ENCODE peak calls at places on chromosomes 16 and 17, in five cellular contexts. One of them, this sample, is unnamed.

GRCh38 chr17:45675012-45675411 is 109.1 kb upstream of the CRHR1 start:
- DNase-seq in hepatocyte: no peak
- DNase-seq in heart left ventricle: no peak
- DNase-seq in testis: no peak
- DNase-seq in fibroblast of pulmonary artery: no peak
- DNase-seq in this sample: no peak

GRCh38 chr16:29148867-29149272 is 164.0 kb downstream of the LAT start:
- DNase-seq in fibroblast of pulmonary artery: no peak
- DNase-seq in hepatocyte: no peak
- DNase-seq in testis: no peak
- DNase-seq in heart left ventricle: peak; percentile 81
- DNase-seq in this sample: peak; percentile 89

GRCh38 chr16:49698931-49699715 is 156.8 kb downstream of the ZNF423 start:
- DNase-seq in testis: no peak
- DNase-seq in hepatocyte: no peak
- DNase-seq in heart left ventricle: peak; percentile 77
- DNase-seq in fibroblast of pulmonary artery: peak; percentile 62
- DNase-seq in this sample: no peak

GRCh38 chr17:64774888-64775600 is 112.9 kb upstream of the SMURF2 start:
- DNase-seq in heart left ventricle: no peak
- DNase-seq in testis: no peak
- DNase-seq in fibroblast of pulmonary artery: no peak
- DNase-seq in hepatocyte: no peak
- DNase-seq in this sample: peak; percentile 37

GRCh38 chr17:49548506-49549310 is 27.0 kb upstream of the NXPH3 start:
- DNase-seq in hepatocyte: peak; percentile 16
- DNase-seq in testis: peak; percentile 62
- DNase-seq in heart left ventricle: no peak
- DNase-seq in fibroblast of pulmonary artery: peak; percentile 58
- DNase-seq in this sample: no peak

GRCh38 chr17:31251075-31251474 is 46.0 kb downstream of the OMG start:
- DNase-seq in fibroblast of pulmonary artery: no peak
- DNase-seq in heart left ventricle: no peak
- DNase-seq in hepatocyte: no peak
- DNase-seq in testis: no peak
- DNase-seq in this sample: no peak

GRCh38 chr17:58081641-58082340 is 1.4 kb upstream of the DYNLL2 start:
- DNase-seq in fibroblast of pulmonary artery: no peak
- DNase-seq in hepatocyte: no peak
- DNase-seq in testis: no peak
- DNase-seq in heart left ventricle: no peak
- DNase-seq in this sample: no peak

GRCh38 chr16:15757630-15758251 is 99.1 kb downstream of the MYH11 start:
- DNase-seq in hepatocyte: no peak
- DNase-seq in fibroblast of pulmonary artery: no peak
- DNase-seq in testis: no peak
- DNase-seq in heart left ventricle: no peak
- DNase-seq in this sample: no peak

GRCh38 chr17:77649717-77650211 is 308.7 kb upstream of the TNRC6C start:
- DNase-seq in heart left ventricle: no peak
- DNase-seq in hepatocyte: no peak
- DNase-seq in fibroblast of pulmonary artery: no peak
- DNase-seq in testis: no peak
- DNase-seq in this sample: peak; percentile 10

GRCh38 chr17:76370261-76370993 is 14.0 kb upstream of the SPHK1 start:
- DNase-seq in heart left ventricle: peak; percentile 90
- DNase-seq in hepatocyte: no peak
- DNase-seq in fibroblast of pulmonary artery: peak; percentile 95
- DNase-seq in testis: peak; percentile 63
- DNase-seq in this sample: no peak

GRCh38 chr16:86222965-86223551 is 287.3 kb upstream of the FOXF1 start:
- DNase-seq in hepatocyte: peak; percentile 44
- DNase-seq in testis: no peak
- DNase-seq in heart left ventricle: no peak
- DNase-seq in fibroblast of pulmonary artery: peak; percentile 73
- DNase-seq in this sample: no peak

GRCh38 chr17:18043491-18043890 is 4.3 kb downstream of the GID4 start:
- DNase-seq in heart left ventricle: no peak
- DNase-seq in testis: no peak
- DNase-seq in fibroblast of pulmonary artery: peak; percentile 45
- DNase-seq in hepatocyte: peak; percentile 26
- DNase-seq in this sample: no peak

GRCh38 chr17:51091635-51092034 is 29.0 kb downstream of the SPAG9 start:
- DNase-seq in hepatocyte: no peak
- DNase-seq in testis: no peak
- DNase-seq in heart left ventricle: no peak
- DNase-seq in fibroblast of pulmonary artery: no peak
- DNase-seq in this sample: no peak

GRCh38 chr16:54511181-54511731 is 224.7 kb upstream of the IRX3 start:
- DNase-seq in fibroblast of pulmonary artery: peak; percentile 62
- DNase-seq in testis: no peak
- DNase-seq in hepatocyte: no peak
- DNase-seq in heart left ventricle: no peak
- DNase-seq in this sample: no peak

GRCh38 chr16:79770244-79771064 is 169.9 kb upstream of the MAF start:
- DNase-seq in hepatocyte: peak; percentile 97
- DNase-seq in testis: peak; percentile 96
- DNase-seq in heart left ventricle: peak; percentile 94
- DNase-seq in fibroblast of pulmonary artery: peak; percentile 78
- DNase-seq in this sample: peak; percentile 94

GRCh38 chr17:42881768-42882565 is 18.6 kb upstream of the G6PC1 start:
- DNase-seq in fibroblast of pulmonary artery: no peak
- DNase-seq in heart left ventricle: no peak
- DNase-seq in hepatocyte: no peak
- DNase-seq in testis: no peak
- DNase-seq in this sample: no peak

GRCh38 chr16:46844771-46845170 is 13.8 kb upstream of the C16orf87 start:
- DNase-seq in fibroblast of pulmonary artery: no peak
- DNase-seq in heart left ventricle: no peak
- DNase-seq in hepatocyte: no peak
- DNase-seq in testis: no peak
- DNase-seq in this sample: no peak

GRCh38 chr17:22517716-22518115 is 825.4 kb downstream of the KCNJ18 start:
- DNase-seq in fibroblast of pulmonary artery: no peak
- DNase-seq in heart left ventricle: no peak
- DNase-seq in hepatocyte: no peak
- DNase-seq in testis: no peak
- DNase-seq in this sample: no peak

GRCh38 chr17:71828182-71828596 is 292.6 kb upstream of the SOX9 start:
- DNase-seq in hepatocyte: no peak
- DNase-seq in fibroblast of pulmonary artery: no peak
- DNase-seq in testis: no peak
- DNase-seq in heart left ventricle: no peak
- DNase-seq in this sample: no peak

GRCh38 chr16:88727871-88728270 is 21.6 kb downstream of the CTU2 start:
- DNase-seq in testis: no peak
- DNase-seq in hepatocyte: no peak
- DNase-seq in heart left ventricle: no peak
- DNase-seq in fibroblast of pulmonary artery: no peak
- DNase-seq in this sample: no peak

GRCh38 chr16:79562166-79562823 is 38.2 kb downstream of the MAF start:
- DNase-seq in testis: no peak
- DNase-seq in fibroblast of pulmonary artery: no peak
- DNase-seq in heart left ventricle: no peak
- DNase-seq in hepatocyte: no peak
- DNase-seq in this sample: no peak

GRCh38 chr16:69615528-69615927 is 49.8 kb downstream of the NFAT5 start:
- DNase-seq in fibroblast of pulmonary artery: no peak
- DNase-seq in testis: no peak
- DNase-seq in hepatocyte: no peak
- DNase-seq in heart left ventricle: no peak
- DNase-seq in this sample: no peak

GRCh38 chr17:48970224-48970623 is 1.8 kb upstream of the GIP start:
- DNase-seq in testis: no peak
- DNase-seq in hepatocyte: peak; percentile 53
- DNase-seq in heart left ventricle: no peak
- DNase-seq in fibroblast of pulmonary artery: peak; percentile 60
- DNase-seq in this sample: no peak

GRCh38 chr16:80260906-80261311 is 279.9 kb upstream of the DYNLRB2 start:
- DNase-seq in hepatocyte: peak; percentile 12
- DNase-seq in heart left ventricle: no peak
- DNase-seq in fibroblast of pulmonary artery: no peak
- DNase-seq in testis: no peak
- DNase-seq in this sample: no peak

GRCh38 chr17:67364847-67365761 is 1.3 kb downstream of the PSMD12 start:
- DNase-seq in fibroblast of pulmonary artery: no peak
- DNase-seq in hepatocyte: no peak
- DNase-seq in heart left ventricle: no peak
- DNase-seq in testis: no peak
- DNase-seq in this sample: no peak

GRCh38 chr17:67360880-67361279 is 5.5 kb downstream of the PSMD12 start:
- DNase-seq in testis: no peak
- DNase-seq in hepatocyte: no peak
- DNase-seq in fibroblast of pulmonary artery: no peak
- DNase-seq in heart left ventricle: no peak
- DNase-seq in this sample: no peak

GRCh38 chr17:67365762-67366192 is 600 bp downstream of the PSMD12 start:
- DNase-seq in fibroblast of pulmonary artery: peak; percentile 71
- DNase-seq in hepatocyte: peak; percentile 39
- DNase-seq in heart left ventricle: no peak
- DNase-seq in testis: no peak
- DNase-seq in this sample: no peak

GRCh38 chr17:67362173-67362572 is 4.2 kb downstream of the PSMD12 start:
- DNase-seq in hepatocyte: no peak
- DNase-seq in fibroblast of pulmonary artery: no peak
- DNase-seq in testis: no peak
- DNase-seq in heart left ventricle: no peak
- DNase-seq in this sample: no peak

GRCh38 chr17:67366193-67367157 is at the start of gene PSMD12:
- DNase-seq in hepatocyte: peak; percentile 95
- DNase-seq in heart left ventricle: peak; percentile 98
- DNase-seq in testis: peak; percentile 96
- DNase-seq in fibroblast of pulmonary artery: peak; percentile 92
- DNase-seq in this sample: peak; percentile 97
- TF ChIP-seq CTCF in hepatocyte: no peak
- TF ChIP-seq CTCF in heart left ventricle: no peak
- TF ChIP-seq CTCF in testis: peak; percentile 4
- TF ChIP-seq CTCF in fibroblast of pulmonary artery: no peak
- TF ChIP-seq CTCF in this sample: no peak

GRCh38 chr16:71229344-71229743 is 1.2 kb downstream of the HYDIN start:
- DNase-seq in fibroblast of pulmonary artery: no peak
- DNase-seq in testis: no peak
- DNase-seq in hepatocyte: no peak
- DNase-seq in heart left ventricle: no peak
- DNase-seq in this sample: no peak

GRCh38 chr16:71225145-71225544 is 5.4 kb downstream of the HYDIN start:
- DNase-seq in hepatocyte: no peak
- DNase-seq in testis: no peak
- DNase-seq in fibroblast of pulmonary artery: no peak
- DNase-seq in heart left ventricle: no peak
- DNase-seq in this sample: no peak

GRCh38 chr16:71226229-71227141 is 4.0 kb downstream of the HYDIN start:
- DNase-seq in heart left ventricle: no peak
- DNase-seq in testis: no peak
- DNase-seq in hepatocyte: no peak
- DNase-seq in fibroblast of pulmonary artery: no peak
- DNase-seq in this sample: no peak

DNA sequence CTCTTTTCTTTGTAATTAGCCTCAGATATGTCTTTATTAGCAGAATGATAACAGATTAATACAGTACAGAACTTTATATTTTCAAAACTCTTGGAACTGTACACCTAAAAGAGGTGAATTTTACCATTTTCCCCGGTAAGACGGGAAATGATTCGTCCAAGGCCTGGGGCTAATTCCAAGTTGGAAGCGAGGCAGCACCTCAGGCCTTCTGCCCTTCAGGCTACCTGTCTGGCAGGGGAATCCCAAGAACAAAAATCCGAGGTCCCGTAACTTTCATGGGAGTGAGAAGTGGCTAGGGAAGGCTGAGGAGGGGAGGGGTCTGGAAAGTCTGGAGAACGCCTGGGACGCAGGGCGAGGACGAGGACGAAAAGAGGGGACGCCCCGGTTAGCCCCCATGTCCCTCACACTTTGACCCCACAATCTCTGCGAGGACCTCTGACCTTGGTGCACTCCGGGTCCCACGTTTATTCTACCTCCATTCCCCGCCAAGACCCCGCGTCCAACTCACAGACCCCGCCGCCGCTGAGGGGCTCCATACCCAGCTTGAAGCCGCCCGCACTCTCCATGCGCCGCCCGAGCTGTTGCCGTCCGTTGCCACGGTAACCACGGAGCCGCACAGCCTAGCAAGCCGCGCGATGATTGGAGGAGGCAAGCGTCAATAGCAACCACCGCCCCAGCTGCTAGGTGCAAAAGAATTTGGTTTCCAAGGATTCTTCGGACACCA is at the start of gene HYDIN:
- DNase-seq in fibroblast of pulmonary artery: peak; percentile 44
- DNase-seq in hepatocyte: peak; percentile 92
- DNase-seq in heart left ventricle: no peak
- DNase-seq in testis: peak; percentile 94
- DNase-seq in this sample: peak; percentile 50
- H3K4me3 ChIP-seq in fibroblast of pulmonary artery: peak within 1 kb of the TSS; percentile 31
- H3K4me3 ChIP-seq in hepatocyte: peak within 1 kb of the TSS; percentile 10
- H3K4me3 ChIP-seq in heart left ventricle: no peak within 1 kb of the TSS
- H3K4me3 ChIP-seq in testis: peak within 1 kb of the TSS; percentile 36
- H3K4me3 ChIP-seq in this sample: peak within 1 kb of the TSS; percentile 12

DNA sequence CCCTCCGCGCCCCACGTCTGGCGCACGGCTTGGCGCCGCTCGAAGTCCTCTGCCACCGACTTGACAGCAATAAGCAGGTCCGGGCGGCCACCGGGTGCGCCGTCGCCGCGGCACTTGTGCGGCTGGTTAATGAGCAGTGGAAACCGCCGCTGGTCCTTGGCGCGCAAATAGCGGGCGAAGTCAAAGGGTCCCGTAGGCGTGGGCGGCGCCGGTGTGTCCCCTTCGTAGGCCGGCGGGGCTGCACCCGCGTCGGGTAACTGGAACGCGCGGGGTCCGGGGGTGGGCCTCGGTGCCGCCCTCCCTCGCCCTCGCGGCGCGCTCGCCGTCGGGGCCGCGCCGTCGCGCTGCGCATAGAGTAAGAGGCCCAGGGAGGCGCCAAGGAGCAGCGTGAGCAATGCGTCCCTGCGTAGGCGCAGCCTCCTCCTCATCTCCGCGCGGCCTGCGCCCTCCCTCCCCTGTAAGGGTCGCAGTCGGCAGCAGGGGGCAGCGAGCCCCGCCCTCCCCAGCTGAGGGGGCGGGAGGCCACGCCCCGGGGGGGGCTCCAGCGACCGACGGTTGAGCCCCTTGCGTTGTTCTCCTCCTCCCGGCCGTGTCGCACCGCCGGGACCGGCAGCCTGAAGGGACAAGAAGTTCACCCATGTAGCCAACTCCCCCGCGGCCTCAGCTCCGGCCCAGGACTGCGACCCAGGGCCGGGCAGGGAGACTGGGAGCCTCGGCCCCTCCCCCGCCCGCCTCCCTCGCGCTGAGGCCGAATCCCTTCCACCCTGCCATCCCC is 553 bp downstream of the B3GNT9 start:
- DNase-seq in heart left ventricle: peak; percentile 83
- DNase-seq in hepatocyte: peak; percentile 86
- DNase-seq in fibroblast of pulmonary artery: peak; percentile 76
- DNase-seq in testis: peak; percentile 72
- DNase-seq in this sample: no peak
- TF ChIP-seq CTCF in heart left ventricle: no peak
- TF ChIP-seq CTCF in hepatocyte: peak; percentile 13
- TF ChIP-seq CTCF in fibroblast of pulmonary artery: no peak
- TF ChIP-seq CTCF in testis: no peak
- TF ChIP-seq CTCF in this sample: no peak

GRCh38 chr17:47803751-47804150 is 17.8 kb downstream of the OSBPL7 start:
- DNase-seq in fibroblast of pulmonary artery: no peak
- DNase-seq in testis: no peak
- DNase-seq in heart left ventricle: no peak
- DNase-seq in hepatocyte: no peak
- DNase-seq in this sample: no peak
- H3K4me3 ChIP-seq in fibroblast of pulmonary artery: no peak overlapping the region
- H3K4me3 ChIP-seq in testis: no peak overlapping the region
- H3K4me3 ChIP-seq in heart left ventricle: no peak overlapping the region
- H3K4me3 ChIP-seq in hepatocyte: no peak overlapping the region
- H3K4me3 ChIP-seq in this sample: no peak overlapping the region

This sample was measured in Peyer's patch.